ENCODE peak calls at places on chromosome 1, in four cellular contexts. C is cardiac fibroblast, E is Panc1, M is NB4. W is an unnamed sample.

GRCh38 chr1:3858231-3858981 is 1.1 kb downstream of the DFFB start:
- DNase-seq in C (peak), E (no peak), M (peak), W (peak)

GRCh38 chr1:60965280-60965854 is 117.0 kb upstream of the NFIA start:
- DNase-seq in C (no peak), E (no peak), M (no peak), W (no peak)

GRCh38 chr1:2229032-2229920 is 1.2 kb downstream of the SKI start:
- DNase-seq in C (peak), E (no peak), M (peak), W (peak)

GRCh38 chr1:10068605-10069294 is 36.0 kb downstream of the UBE4B start:
- DNase-seq in C (no peak), E (no peak), M (no peak), W (peak)

GRCh38 chr1:108947871-108948525 is 15.3 kb downstream of the CLCC1 start:
- DNase-seq in C (no peak), E (no peak), M (no peak), W (peak)

GRCh38 chr1:9174243-9174642 is 45.3 kb upstream of the GPR157 start:
- DNase-seq in C (peak), E (no peak), M (peak), W (no peak)

GRCh38 chr1:55334797-55335196 is 119.6 kb upstream of the USP24 start:
- DNase-seq in C (no peak), E (no peak), M (no peak), W (no peak)

GRCh38 chr1:155324717-155325595 is 4.3 kb downstream of the RUSC1 start:
- DNase-seq in C (peak), E (no peak), M (peak), W (no peak)

GRCh38 chr1:111990878-111991760 is 1.7 kb upstream of the KCND3 start:
- DNase-seq in C (peak), E (no peak), M (peak), W (peak)

GRCh38 chr1:234980657-234981396 is 147.8 kb downstream of the TOMM20 start:
- DNase-seq in C (peak), E (no peak), M (peak), W (peak)
- H3K4me3 ChIP-seq in C (peak), E (no peak), M (peak), W (no peak)

DNA sequence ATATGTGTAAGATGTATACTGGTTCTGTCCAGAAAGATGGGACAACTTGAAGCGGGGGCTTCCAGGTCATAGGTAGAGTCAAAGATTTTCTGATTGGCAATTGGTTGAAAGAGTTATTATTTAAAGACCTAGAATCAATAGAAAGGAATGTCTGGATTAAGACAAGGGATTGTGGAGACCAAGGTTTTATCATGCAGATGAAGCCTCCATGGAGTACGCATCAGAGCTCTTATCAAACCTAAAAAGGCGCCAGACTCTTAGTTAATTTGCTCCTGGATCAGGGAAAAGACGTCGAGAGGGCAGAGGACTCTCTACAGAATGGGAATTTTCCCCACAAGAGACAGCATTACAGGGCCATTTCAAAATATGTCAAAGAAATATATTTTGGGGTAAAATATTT is 23.7 kb upstream of the ETV3 start:
- DNase-seq in C (no peak), E (no peak), M (no peak), W (no peak)
- TF ChIP-seq CTCF in C (no peak), E (no peak), M (no peak), W (no peak)

GRCh38 chr1:242245255-242245654 is 246.4 kb upstream of the MAP1LC3C start:
- DNase-seq in C (no peak), E (no peak), M (peak), W (no peak)

GRCh38 chr1:242242983-242243382 is 244.1 kb upstream of the MAP1LC3C start:
- DNase-seq in C (no peak), E (no peak), M (no peak), W (no peak)

GRCh38 chr1:242240691-242241090 is 241.8 kb upstream of the MAP1LC3C start:
- DNase-seq in C (no peak), E (no peak), M (no peak), W (no peak)

GRCh38 chr1:242240061-242240460 is 241.2 kb upstream of the MAP1LC3C start:
- DNase-seq in C (no peak), E (no peak), M (no peak), W (no peak)

GRCh38 chr1:242243472-242243871 is 244.6 kb upstream of the MAP1LC3C start:
- DNase-seq in C (no peak), E (no peak), M (no peak), W (peak)
- H3K4me3 ChIP-seq in C (no peak), E (no peak), M (no peak), W (no peak)

GRCh38 chr1:231334079-231334666 is 3.5 kb downstream of the EXOC8 start:
- DNase-seq in C (no peak), E (no peak), M (no peak), W (no peak)
- TF ChIP-seq CTCF in C (no peak), E (no peak), M (no peak), W (no peak)

GRCh38 chr1:59819566-59820438 is 5.1 kb downstream of the HOOK1 start:
- DNase-seq in C (no peak), E (no peak), M (no peak), W (no peak)

GRCh38 chr1:59815892-59816291 is 1.1 kb downstream of the HOOK1 start:
- DNase-seq in C (no peak), E (no peak), M (no peak), W (no peak)

GRCh38 chr1:59814180-59814900 is 409 bp upstream of the HOOK1 start:
- DNase-seq in C (no peak), E (no peak), M (no peak), W (peak)

GRCh38 chr1:59816318-59816878 is 1.6 kb downstream of the HOOK1 start:
- DNase-seq in C (no peak), E (no peak), M (no peak), W (no peak)

DNA sequence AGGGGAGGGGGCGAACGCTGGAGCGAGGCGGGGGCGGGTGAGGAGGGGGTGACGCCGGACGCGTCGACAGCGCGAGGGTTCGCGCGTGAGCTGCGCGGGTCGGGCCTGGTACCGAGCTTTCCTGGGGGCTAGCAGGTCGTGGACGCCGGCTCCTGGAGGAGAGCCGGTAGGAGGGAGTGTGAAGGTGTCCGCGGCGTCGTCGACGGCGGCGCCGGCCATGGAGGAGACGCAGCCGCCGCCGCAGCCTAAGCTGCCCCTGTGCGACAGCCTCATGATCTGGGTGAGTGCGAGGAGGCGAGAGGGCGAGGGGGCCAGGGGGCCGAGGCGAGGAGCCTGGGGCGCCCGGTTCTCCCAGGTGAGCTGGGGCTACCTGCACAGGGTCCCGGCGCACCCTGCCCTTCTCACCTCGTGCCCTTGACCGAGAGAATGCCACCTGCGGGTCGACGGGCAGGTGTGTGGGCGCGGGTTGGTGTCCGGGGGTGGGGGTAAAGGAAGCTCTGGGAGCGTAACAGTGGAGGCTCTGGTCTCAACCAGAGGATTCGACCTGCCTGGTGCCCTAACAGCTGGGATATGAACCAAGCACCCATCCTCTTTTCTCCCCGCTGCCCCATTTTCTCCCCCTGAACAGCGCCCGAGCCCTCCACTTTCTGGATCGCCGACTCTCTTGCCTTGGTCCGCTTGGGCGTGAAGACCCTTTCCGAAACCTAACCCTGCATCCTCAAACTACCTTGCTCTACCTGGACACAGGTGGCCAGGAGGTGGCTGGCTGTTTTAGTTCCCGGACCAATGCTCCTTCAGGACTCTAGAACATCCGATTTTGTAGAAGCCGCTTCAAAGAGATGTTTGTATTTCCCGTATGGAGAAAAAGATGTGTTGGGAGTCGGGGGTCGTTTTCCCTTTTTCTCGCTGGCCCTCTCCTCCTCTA is at the start of gene HOOK1:
- DNase-seq in C (no peak), E (no peak), M (no peak), W (no peak)
- H3K4me3 ChIP-seq in C (no peak), E (peak), M (no peak), W (no peak)

DNA sequence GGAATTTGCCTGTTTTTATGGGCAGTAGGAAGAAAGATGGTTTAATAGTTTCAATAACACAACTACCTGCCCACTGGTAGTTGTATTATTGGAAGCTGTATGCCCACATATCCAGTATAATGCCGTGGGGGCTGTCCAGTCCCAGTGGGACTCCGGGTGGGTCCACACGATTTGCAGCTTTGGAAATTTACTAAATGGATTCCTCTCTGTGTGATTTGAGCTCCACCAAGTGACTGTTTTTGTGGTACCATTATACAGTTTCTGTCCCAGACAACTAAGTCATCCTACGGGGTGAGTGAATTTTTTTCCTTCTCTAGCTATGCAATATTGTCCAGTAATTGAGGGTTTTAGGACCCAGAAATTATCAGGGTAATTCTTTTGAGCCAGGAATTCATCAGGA is 86.8 kb downstream of the PLA2G4A start:
- DNase-seq in C (peak), E (no peak), M (no peak), W (no peak)
- TF ChIP-seq CTCF in C (no peak), E (peak), M (no peak), W (peak)

W was measured in fibroblast of lung.